ENCODE peak calls at places on chromosome 2, in seven cellular contexts. One of them, this sample, is unnamed.

GRCh38 chr2:169775765-169776482 is 22.7 kb upstream of the SSB start:
- DNase-seq in sigmoid colon: no peak
- DNase-seq in stomach: no peak
- DNase-seq in NB4: no peak
- DNase-seq in adrenal gland: no peak
- DNase-seq in transverse colon: no peak
- DNase-seq in tibial nerve: no peak
- DNase-seq in this sample: no peak

GRCh38 chr2:7974086-7974485 is 707.8 kb upstream of the ID2 start:
- DNase-seq in adrenal gland: no peak
- DNase-seq in transverse colon: no peak
- DNase-seq in tibial nerve: no peak
- DNase-seq in sigmoid colon: no peak
- DNase-seq in stomach: no peak
- DNase-seq in NB4: no peak
- DNase-seq in this sample: no peak

GRCh38 chr2:96969321-96969720 is 17.1 kb downstream of the FAM178B start:
- DNase-seq in sigmoid colon: no peak
- DNase-seq in tibial nerve: no peak
- DNase-seq in stomach: no peak
- DNase-seq in adrenal gland: no peak
- DNase-seq in transverse colon: no peak
- DNase-seq in NB4: no peak
- DNase-seq in this sample: no peak

GRCh38 chr2:183037281-183037659 is 987 bp downstream of the NCKAP1 start:
- DNase-seq in sigmoid colon: no peak
- DNase-seq in NB4: no peak
- DNase-seq in transverse colon: no peak
- DNase-seq in tibial nerve: peak; percentile 14
- DNase-seq in adrenal gland: no peak
- DNase-seq in stomach: no peak
- DNase-seq in this sample: no peak

GRCh38 chr2:205276071-205276777 is 406.1 kb upstream of the NRP2 start:
- DNase-seq in adrenal gland: no peak
- DNase-seq in stomach: no peak
- DNase-seq in transverse colon: no peak
- DNase-seq in sigmoid colon: no peak
- DNase-seq in tibial nerve: no peak
- DNase-seq in NB4: no peak
- DNase-seq in this sample: no peak

GRCh38 chr2:24404582-24404981 is 44.2 kb upstream of the ITSN2 start:
- DNase-seq in sigmoid colon: peak; percentile 72
- DNase-seq in tibial nerve: no peak
- DNase-seq in stomach: no peak
- DNase-seq in transverse colon: no peak
- DNase-seq in adrenal gland: peak; percentile 59
- DNase-seq in NB4: no peak
- DNase-seq in this sample: no peak

GRCh38 chr2:165163771-165164170 is 40.1 kb downstream of the SCN3A start:
- DNase-seq in adrenal gland: no peak
- DNase-seq in transverse colon: no peak
- DNase-seq in tibial nerve: no peak
- DNase-seq in sigmoid colon: no peak
- DNase-seq in NB4: no peak
- DNase-seq in stomach: no peak
- DNase-seq in this sample: no peak

GRCh38 chr2:11134349-11134748 is 20.9 kb upstream of the SLC66A3 start:
- DNase-seq in tibial nerve: no peak
- DNase-seq in transverse colon: no peak
- DNase-seq in sigmoid colon: peak; percentile 14
- DNase-seq in adrenal gland: no peak
- DNase-seq in NB4: no peak
- DNase-seq in stomach: no peak
- DNase-seq in this sample: no peak

GRCh38 chr2:233409286-233409991 is 55.1 kb downstream of the DGKD start:
- DNase-seq in sigmoid colon: no peak
- DNase-seq in adrenal gland: no peak
- DNase-seq in NB4: no peak
- DNase-seq in transverse colon: peak; percentile 72
- DNase-seq in tibial nerve: no peak
- DNase-seq in stomach: peak; percentile 74
- DNase-seq in this sample: peak; percentile 44

GRCh38 chr2:118665784-118666529 is 181.5 kb downstream of the EN1 start:
- DNase-seq in stomach: no peak
- DNase-seq in sigmoid colon: no peak
- DNase-seq in tibial nerve: no peak
- DNase-seq in transverse colon: no peak
- DNase-seq in NB4: no peak
- DNase-seq in adrenal gland: no peak
- DNase-seq in this sample: no peak

GRCh38 chr2:224175010-224175409 is 135.9 kb upstream of the SERPINE2 start:
- DNase-seq in NB4: no peak
- DNase-seq in stomach: no peak
- DNase-seq in transverse colon: no peak
- DNase-seq in tibial nerve: no peak
- DNase-seq in adrenal gland: no peak
- DNase-seq in sigmoid colon: no peak
- DNase-seq in this sample: no peak

GRCh38 chr2:210715560-210715959 is 159.2 kb downstream of the CPS1 start:
- DNase-seq in sigmoid colon: no peak
- DNase-seq in adrenal gland: no peak
- DNase-seq in transverse colon: no peak
- DNase-seq in stomach: no peak
- DNase-seq in NB4: no peak
- DNase-seq in tibial nerve: no peak
- DNase-seq in this sample: no peak

GRCh38 chr2:203341741-203342310 is 13.6 kb downstream of the ABI2 start:
- DNase-seq in sigmoid colon: no peak
- DNase-seq in NB4: no peak
- DNase-seq in stomach: no peak
- DNase-seq in tibial nerve: no peak
- DNase-seq in adrenal gland: no peak
- DNase-seq in transverse colon: no peak
- DNase-seq in this sample: no peak

GRCh38 chr2:120543899-120544298 is 191.8 kb upstream of the GLI2 start:
- DNase-seq in NB4: no peak
- DNase-seq in tibial nerve: no peak
- DNase-seq in adrenal gland: no peak
- DNase-seq in sigmoid colon: no peak
- DNase-seq in transverse colon: no peak
- DNase-seq in stomach: no peak
- DNase-seq in this sample: no peak

GRCh38 chr2:86225581-86225980 is 26.3 kb downstream of the MRPL35 start:
- DNase-seq in sigmoid colon: peak; percentile 92
- DNase-seq in adrenal gland: no peak
- DNase-seq in transverse colon: peak; percentile 31
- DNase-seq in stomach: no peak
- DNase-seq in tibial nerve: no peak
- DNase-seq in NB4: peak; percentile 70
- DNase-seq in this sample: no peak

GRCh38 chr2:84776011-84776410 is 104.9 kb downstream of the TRABD2A start:
- DNase-seq in transverse colon: no peak
- DNase-seq in adrenal gland: no peak
- DNase-seq in NB4: no peak
- DNase-seq in stomach: no peak
- DNase-seq in sigmoid colon: no peak
- DNase-seq in tibial nerve: no peak
- DNase-seq in this sample: no peak

GRCh38 chr2:145939949-145940348 is 1420.0 kb upstream of the ZEB2 start:
- DNase-seq in NB4: no peak
- DNase-seq in sigmoid colon: no peak
- DNase-seq in tibial nerve: no peak
- DNase-seq in adrenal gland: no peak
- DNase-seq in stomach: no peak
- DNase-seq in transverse colon: no peak
- DNase-seq in this sample: no peak

GRCh38 chr2:230964136-230964730 is 31.7 kb upstream of the SPATA3 start:
- DNase-seq in NB4: no peak
- DNase-seq in stomach: no peak
- DNase-seq in tibial nerve: no peak
- DNase-seq in transverse colon: no peak
- DNase-seq in adrenal gland: no peak
- DNase-seq in sigmoid colon: no peak
- DNase-seq in this sample: no peak

GRCh38 chr2:209236369-209236768 is 187.5 kb upstream of the MAP2 start:
- DNase-seq in adrenal gland: no peak
- DNase-seq in transverse colon: no peak
- DNase-seq in tibial nerve: no peak
- DNase-seq in stomach: no peak
- DNase-seq in NB4: peak; percentile 4
- DNase-seq in sigmoid colon: no peak
- DNase-seq in this sample: no peak

GRCh38 chr2:224284134-224284946 is 117.6 kb downstream of the FAM124B start:
- DNase-seq in NB4: peak; percentile 47
- DNase-seq in tibial nerve: peak; percentile 52
- DNase-seq in stomach: no peak
- DNase-seq in adrenal gland: peak; percentile 23
- DNase-seq in sigmoid colon: no peak
- DNase-seq in transverse colon: peak; percentile 11
- DNase-seq in this sample: no peak

GRCh38 chr2:151239624-151240023 is 22.0 kb downstream of the RBM43 start:
- DNase-seq in adrenal gland: no peak
- DNase-seq in stomach: no peak
- DNase-seq in tibial nerve: no peak
- DNase-seq in NB4: peak; percentile 14
- DNase-seq in transverse colon: no peak
- DNase-seq in sigmoid colon: no peak
- DNase-seq in this sample: no peak

GRCh38 chr2:151243468-151243867 is 18.2 kb downstream of the RBM43 start:
- DNase-seq in adrenal gland: no peak
- DNase-seq in sigmoid colon: no peak
- DNase-seq in transverse colon: no peak
- DNase-seq in NB4: no peak
- DNase-seq in stomach: no peak
- DNase-seq in tibial nerve: no peak
- DNase-seq in this sample: no peak

GRCh38 chr2:151241224-151241623 is 20.4 kb downstream of the RBM43 start:
- DNase-seq in tibial nerve: no peak
- DNase-seq in stomach: no peak
- DNase-seq in NB4: no peak
- DNase-seq in adrenal gland: no peak
- DNase-seq in sigmoid colon: no peak
- DNase-seq in transverse colon: no peak
- DNase-seq in this sample: no peak

GRCh38 chr2:151238527-151239487 is 22.9 kb downstream of the RBM43 start:
- DNase-seq in tibial nerve: peak; percentile 70
- DNase-seq in NB4: peak; percentile 85
- DNase-seq in sigmoid colon: peak; percentile 83
- DNase-seq in stomach: no peak
- DNase-seq in adrenal gland: peak; percentile 47
- DNase-seq in transverse colon: peak; percentile 27
- DNase-seq in this sample: peak; percentile 50

DNA sequence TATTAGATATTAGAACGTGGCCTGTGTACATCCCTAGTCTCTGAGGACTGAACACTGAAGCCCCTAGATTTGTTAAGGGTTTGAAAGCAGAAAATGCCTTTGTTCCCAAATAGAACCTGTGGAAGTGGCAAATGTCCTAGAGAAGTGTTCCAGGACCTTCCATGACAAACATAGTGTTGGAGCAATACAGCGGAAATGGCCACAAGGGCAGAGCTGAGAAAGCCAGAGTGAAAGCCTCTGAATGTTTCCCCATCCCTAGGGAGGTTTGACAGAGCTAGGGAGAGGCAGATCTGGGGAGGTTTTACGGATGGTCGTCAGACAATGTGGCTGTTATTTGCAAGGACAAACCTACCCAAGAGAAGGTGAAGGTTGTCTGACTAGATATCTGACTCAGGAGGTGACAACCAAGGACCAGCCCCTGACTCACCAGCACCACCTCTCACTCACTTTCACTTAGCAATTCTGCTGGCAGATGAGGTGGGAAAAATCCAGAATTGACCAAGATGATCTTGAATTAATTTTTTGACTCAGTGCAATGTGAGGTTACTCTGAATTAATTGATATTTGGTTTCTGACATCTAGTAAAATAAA is 24.1 kb downstream of the RBM43 start:
- DNase-seq in tibial nerve: no peak
- DNase-seq in transverse colon: no peak
- DNase-seq in NB4: no peak
- DNase-seq in stomach: no peak
- DNase-seq in adrenal gland: peak; percentile 32
- DNase-seq in sigmoid colon: no peak
- DNase-seq in this sample: no peak
- TF ChIP-seq CTCF in tibial nerve: no peak
- TF ChIP-seq CTCF in transverse colon: no peak
- TF ChIP-seq CTCF in NB4: no peak
- TF ChIP-seq CTCF in stomach: no peak
- TF ChIP-seq CTCF in adrenal gland: no peak
- TF ChIP-seq CTCF in sigmoid colon: no peak
- TF ChIP-seq CTCF in this sample: no peak

GRCh38 chr2:38146302-38146916 is 70.5 kb upstream of the CYP1B1 start:
- DNase-seq in NB4: peak; percentile 86
- DNase-seq in adrenal gland: peak; percentile 35
- DNase-seq in stomach: no peak
- DNase-seq in sigmoid colon: peak; percentile 69
- DNase-seq in tibial nerve: no peak
- DNase-seq in transverse colon: peak; percentile 18
- DNase-seq in this sample: peak; percentile 14
- H3K4me3 ChIP-seq in NB4: peak overlapping the region; percentile 4
- H3K4me3 ChIP-seq in adrenal gland: no peak overlapping the region
- H3K4me3 ChIP-seq in stomach: no peak overlapping the region
- H3K4me3 ChIP-seq in sigmoid colon: no peak overlapping the region
- H3K4me3 ChIP-seq in tibial nerve: no peak overlapping the region
- H3K4me3 ChIP-seq in transverse colon: no peak overlapping the region
- H3K4me3 ChIP-seq in this sample: no peak overlapping the region

DNA sequence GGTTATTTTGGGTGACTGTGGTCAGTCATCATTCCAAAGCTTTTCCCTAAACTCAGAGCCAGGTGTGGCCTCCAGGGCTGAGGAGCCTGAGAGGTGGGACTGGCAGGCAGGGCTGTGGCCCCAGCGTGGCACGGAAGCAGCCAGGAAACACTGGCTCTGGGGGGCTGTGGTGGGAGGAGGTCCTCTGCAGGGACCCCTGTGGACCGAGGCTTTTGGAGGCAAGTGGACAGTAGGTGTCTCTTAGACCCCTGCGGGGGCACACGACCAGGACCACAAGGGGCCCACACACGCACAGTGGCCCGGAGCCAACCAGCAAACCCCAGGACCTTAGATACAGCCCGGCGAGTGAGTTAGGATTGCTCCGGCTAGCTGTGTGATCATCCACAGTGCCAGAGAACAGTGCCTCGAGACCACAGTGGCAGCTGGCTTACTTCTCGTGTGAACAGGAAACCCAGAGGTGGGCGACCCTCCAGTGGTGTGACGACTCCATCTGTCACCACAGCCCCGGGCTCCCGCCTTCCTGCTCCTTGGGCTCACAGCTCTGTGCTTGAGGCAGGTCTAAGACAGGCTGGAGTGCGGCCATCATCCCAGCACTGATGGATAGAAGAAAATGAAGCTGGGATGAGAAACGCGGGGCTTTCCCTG is 1.6 kb upstream of the RTP5 start:
- DNase-seq in tibial nerve: no peak
- DNase-seq in adrenal gland: no peak
- DNase-seq in stomach: peak; percentile 44
- DNase-seq in NB4: no peak
- DNase-seq in sigmoid colon: no peak
- DNase-seq in transverse colon: no peak
- DNase-seq in this sample: no peak
- TF ChIP-seq POLR2A in tibial nerve: no peak
- TF ChIP-seq POLR2A in adrenal gland: no peak
- TF ChIP-seq POLR2A in stomach: no peak
- TF ChIP-seq POLR2A in NB4: no peak
- TF ChIP-seq POLR2A in sigmoid colon: no peak
- TF ChIP-seq POLR2A in transverse colon: no peak
- TF ChIP-seq POLR2A in this sample: no peak

GRCh38 chr2:44974064-44974715 is 32.7 kb downstream of the SIX3 start:
- DNase-seq in sigmoid colon: no peak
- DNase-seq in transverse colon: no peak
- DNase-seq in adrenal gland: no peak
- DNase-seq in NB4: peak; percentile 77
- DNase-seq in stomach: no peak
- DNase-seq in tibial nerve: peak; percentile 19
- DNase-seq in this sample: peak; percentile 46
- TF ChIP-seq CTCF in sigmoid colon: no peak
- TF ChIP-seq CTCF in transverse colon: peak; percentile 10
- TF ChIP-seq CTCF in adrenal gland: peak; percentile 47
- TF ChIP-seq CTCF in NB4: peak; percentile 87
- TF ChIP-seq CTCF in stomach: no peak
- TF ChIP-seq CTCF in tibial nerve: no peak
- TF ChIP-seq CTCF in this sample: peak; percentile 23

This sample was measured in body of pancreas.